ENCODE peak calls at places on chromosomes 13 and 19, in eight cellular contexts. L, R, A, X, I, O, H and B are unnamed samples.

GRCh38 chr13:23567792-23568480 is 2.3 kb upstream of the TNFRSF19 start:
- DNase-seq in L (peak; percentile 24), I (no peak), A (no peak), R (no peak), H (peak; percentile 19), X (no peak), O (peak; percentile 56), B (no peak)

GRCh38 chr13:31107109-31107508 is 54.6 kb downstream of the HSPH1 start:
- DNase-seq in R (no peak), L (no peak), I (no peak), X (no peak), O (no peak), A (no peak), H (no peak), B (no peak)

GRCh38 chr19:33420821-33421220 is 47.3 kb downstream of the CEBPG start:
- DNase-seq in I (no peak), R (no peak), X (no peak), H (no peak), L (no peak), A (no peak), O (no peak), B (no peak)

GRCh38 chr19:2495651-2496316 is 19.9 kb downstream of the GADD45B start:
- DNase-seq in H (peak; percentile 47), L (no peak), A (no peak), O (no peak), I (peak; percentile 73), R (no peak), X (peak; percentile 40), B (peak; percentile 74)

GRCh38 chr19:47315125-47315821 is 5.6 kb downstream of the C5AR1 start:
- DNase-seq in L (peak; percentile 96), A (peak; percentile 83), R (peak; percentile 84), O (peak; percentile 77), H (peak; percentile 94), X (peak; percentile 84), I (peak; percentile 38), B (peak; percentile 87)

GRCh38 chr13:112101360-112101930 is 34.5 kb downstream of the SOX1 start:
- DNase-seq in I (no peak), X (no peak), A (no peak), O (no peak), L (no peak), R (no peak), H (no peak), B (no peak)

GRCh38 chr19:55005684-55006488 is 32.2 kb downstream of the GP6 start:
- DNase-seq in R (peak; percentile 66), O (peak; percentile 88), A (peak; percentile 71), L (peak; percentile 37), I (peak; percentile 32), H (peak; percentile 1), X (peak; percentile 63), B (peak; percentile 10)

GRCh38 chr19:56350416-56351045 is 35.9 kb upstream of the ZSCAN5A start:
- DNase-seq in O (peak; percentile 73), I (peak; percentile 49), A (peak; percentile 11), H (peak; percentile 65), L (peak; percentile 44), X (peak; percentile 55), R (no peak), B (peak; percentile 56)

GRCh38 chr13:95709101-95709500 is 32.2 kb downstream of the DNAJC3 start:
- DNase-seq in A (no peak), O (no peak), I (no peak), X (no peak), R (no peak), H (peak; percentile 54), L (no peak), B (no peak)

GRCh38 chr13:26476111-26476743 is 81.3 kb upstream of the WASF3 start:
- DNase-seq in R (no peak), H (peak; percentile 39), A (peak; percentile 46), L (peak; percentile 38), I (no peak), X (peak; percentile 38), O (peak; percentile 88), B (peak; percentile 23)

GRCh38 chr13:25380082-25380481 is 8.3 kb downstream of the ATP8A2 start:
- DNase-seq in O (no peak), X (no peak), R (no peak), H (no peak), I (no peak), A (no peak), L (peak; percentile 14), B (no peak)

GRCh38 chr13:48078251-48078656 is 16.6 kb downstream of the MED4 start:
- DNase-seq in I (no peak), X (no peak), H (no peak), R (no peak), O (peak; percentile 51), L (no peak), A (no peak), B (no peak)

GRCh38 chr19:46731007-46731501 is 14.1 kb upstream of the PRKD2 start:
- DNase-seq in X (peak; percentile 65), L (peak; percentile 96), R (peak; percentile 63), O (no peak), H (peak; percentile 88), A (peak; percentile 96), I (no peak), B (peak; percentile 61)

GRCh38 chr13:43544011-43544410 is 242.8 kb downstream of the ENOX1 start:
- DNase-seq in I (no peak), A (peak; percentile 50), O (no peak), X (no peak), R (no peak), H (peak; percentile 30), L (peak; percentile 56), B (peak; percentile 19)

GRCh38 chr13:111271186-111271698 is 49.2 kb upstream of the TEX29 start:
- DNase-seq in H (no peak), R (peak; percentile 7), O (no peak), L (no peak), A (no peak), I (no peak), X (no peak), B (no peak)

GRCh38 chr13:87498681-87499080 is 172.5 kb upstream of the SLITRK5 start:
- DNase-seq in I (no peak), R (no peak), O (no peak), X (no peak), H (no peak), L (no peak), A (peak; percentile 13), B (no peak)

GRCh38 chr19:10669246-10669645 is 15.1 kb downstream of the ILF3 start:
- DNase-seq in L (no peak), H (no peak), A (no peak), X (no peak), I (no peak), R (no peak), O (no peak), B (no peak)

GRCh38 chr19:43446746-43447489 is 18.5 kb downstream of the LYPD3 start:
- DNase-seq in R (peak; percentile 74), X (peak; percentile 78), H (peak; percentile 78), O (peak; percentile 93), A (peak; percentile 20), L (peak; percentile 66), I (peak; percentile 81), B (peak; percentile 86)

GRCh38 chr13:23506071-23506820 is 64.0 kb upstream of the TNFRSF19 start:
- DNase-seq in R (no peak), L (no peak), H (peak; percentile 12), A (peak; percentile 72), X (no peak), O (no peak), I (no peak), B (no peak)

GRCh38 chr19:46660008-46660517 is 919 bp downstream of the DACT3 start:
- DNase-seq in O (peak; percentile 86), R (no peak), X (no peak), L (no peak), A (no peak), H (peak; percentile 43), I (no peak), B (peak; percentile 24)

GRCh38 chr19:50636317-50637085 is 3.2 kb downstream of the SYT3 start:
- DNase-seq in H (no peak), R (no peak), L (no peak), X (no peak), I (no peak), A (no peak), O (no peak), B (no peak)

GRCh38 chr13:99033814-99034213 is 56.0 kb upstream of the DOCK9 start:
- DNase-seq in R (no peak), L (no peak), A (no peak), I (no peak), H (peak; percentile 52), O (no peak), X (no peak), B (no peak)

GRCh38 chr19:51110666-51110971 is 2.4 kb upstream of the CTU1 start:
- DNase-seq in I (no peak), L (no peak), O (no peak), H (no peak), X (no peak), A (no peak), R (no peak), B (no peak)

GRCh38 chr19:29383696-29384095 is 142.1 kb upstream of the VSTM2B start:
- DNase-seq in I (no peak), X (no peak), A (no peak), L (no peak), R (no peak), O (peak; percentile 26), H (no peak), B (no peak)

DNA sequence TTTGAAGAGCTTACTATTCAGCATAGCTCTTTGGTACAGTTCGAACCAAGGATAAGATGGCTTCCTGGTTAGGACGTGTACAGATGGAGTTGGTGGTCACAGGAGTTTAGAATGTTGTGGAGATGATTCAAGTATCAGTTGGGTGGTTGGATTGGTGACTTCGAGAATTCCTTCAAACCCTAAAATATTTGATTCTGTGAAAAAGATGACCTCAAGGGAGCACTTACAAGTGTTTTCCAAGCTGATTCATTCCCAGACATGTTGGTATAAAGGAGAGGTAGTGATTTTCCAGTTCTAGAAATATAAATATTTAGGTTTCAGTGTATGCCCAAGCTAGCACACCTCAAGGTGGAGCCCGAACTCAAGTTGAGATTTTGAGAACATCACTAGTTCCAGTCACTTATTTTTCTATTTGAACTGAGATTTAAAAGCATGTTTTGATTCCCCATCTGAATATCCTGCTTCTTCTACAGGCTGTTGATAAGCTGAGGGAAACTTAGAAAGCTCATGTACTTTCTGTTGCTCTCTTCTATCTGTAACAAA is 306.1 kb downstream of the DCT start:
- DNase-seq in O (no peak), I (no peak), X (no peak), A (peak; percentile 91), H (no peak), L (peak; percentile 72), R (no peak), B (no peak)
- H3K4me3 ChIP-seq in O (no peak overlapping the region), I (no peak overlapping the region), X (no peak overlapping the region), A (no peak overlapping the region), H (no peak overlapping the region), L (no peak overlapping the region), R (no peak overlapping the region), B (no peak overlapping the region)

GRCh38 chr19:17616686-17616960 is 61.2 kb downstream of the COLGALT1 start:
- DNase-seq in H (no peak), A (no peak), X (no peak), I (no peak), O (no peak), L (no peak), R (no peak), B (no peak)
- H3K27ac ChIP-seq in H (no peak overlapping the region), A (no peak overlapping the region), X (no peak overlapping the region), I (no peak overlapping the region), O (no peak overlapping the region), L (no peak overlapping the region), R (no peak overlapping the region), B (no peak overlapping the region)

GRCh38 chr19:1489463-1489971 is 633 bp downstream of the PCSK4 start:
- DNase-seq in O (no peak), R (no peak), A (no peak), X (no peak), H (no peak), L (no peak), I (no peak), B (no peak)
- H3K4me3 ChIP-seq in O (peak overlapping the region; percentile 87), R (no peak overlapping the region), A (peak overlapping the region; percentile 74), X (peak overlapping the region; percentile 13), H (peak overlapping the region; percentile 39), L (peak overlapping the region; percentile 60), I (peak overlapping the region; percentile 45), B (peak overlapping the region; percentile 66)

GRCh38 chr19:13089857-13090507 is 12.7 kb downstream of the LYL1 start:
- DNase-seq in O (no peak), A (no peak), I (no peak), H (no peak), X (no peak), R (no peak), L (no peak), B (no peak)
- H3K27ac ChIP-seq in O (no peak overlapping the region), A (peak overlapping the region; percentile 45), I (no peak overlapping the region), H (no peak overlapping the region), X (no peak overlapping the region), R (no peak overlapping the region), L (no peak overlapping the region), B (no peak overlapping the region)